ENCODE peak calls at places on chromosomes 4 and X, in five cellular contexts. Z, Q, V, U and R are unnamed samples.

GRCh38 chr4:141642711-141643110 is 6.3 kb downstream of the IL15 start:
- DNase-seq in Z (no peak), Q (no peak), V (no peak), U (no peak), R (no peak)

GRCh38 chrX:145405012-145405411 is 157.7 kb downstream of the SPANXN1 start:
- DNase-seq in Z (peak; percentile 1), Q (peak; percentile 15), V (no peak), U (peak; percentile 38), R (peak; percentile 5)

GRCh38 chr4:78592104-78592783 is 40.7 kb downstream of the ANXA3 start:
- DNase-seq in Z (no peak), Q (no peak), V (no peak), U (peak; percentile 19), R (peak; percentile 45)

GRCh38 chrX:78029663-78030062 is 60.2 kb upstream of the PGAM4 start:
- DNase-seq in Z (no peak), Q (peak; percentile 33), V (no peak), U (peak; percentile 17), R (no peak)

GRCh38 chr4:54657556-54658313 is at the start of gene KIT:
- DNase-seq in Z (no peak), Q (peak; percentile 32), V (no peak), U (peak; percentile 90), R (no peak)

GRCh38 chrX:102976793-102977495 is 39.9 kb downstream of the RAB40AL start:
- DNase-seq in Z (peak; percentile 18), Q (peak; percentile 35), V (peak; percentile 40), U (no peak), R (no peak)

GRCh38 chr4:163201358-163201757 is 34.7 kb upstream of the NAF1 start:
- DNase-seq in Z (no peak), Q (no peak), V (no peak), U (no peak), R (no peak)

GRCh38 chrX:41144873-41145272 is 59.6 kb downstream of the USP9X start:
- DNase-seq in Z (no peak), Q (no peak), V (no peak), U (no peak), R (no peak)

GRCh38 chrX:54786972-54787371 is 11.1 kb downstream of the ITIH6 start:
- DNase-seq in Z (no peak), Q (no peak), V (no peak), U (no peak), R (no peak)

GRCh38 chr4:7999695-8000094 is 60.0 kb upstream of the AFAP1 start:
- DNase-seq in Z (no peak), Q (no peak), V (no peak), U (no peak), R (no peak)

GRCh38 chrX:52346462-52347165 is 22.2 kb upstream of the XAGE2 start:
- DNase-seq in Z (peak; percentile 43), Q (peak; percentile 4), V (no peak), U (no peak), R (no peak)

GRCh38 chr4:124322234-124322831 is 390.2 kb downstream of the ANKRD50 start:
- DNase-seq in Z (peak; percentile 8), Q (peak; percentile 49), V (no peak), U (peak; percentile 29), R (no peak)

GRCh38 chrX:37330642-37331041 is 18.5 kb upstream of the PRRG1 start:
- DNase-seq in Z (no peak), Q (no peak), V (no peak), U (no peak), R (no peak)

GRCh38 chr4:90317785-90318184 is 190.6 kb downstream of the CCSER1 start:
- DNase-seq in Z (peak; percentile 86), Q (peak; percentile 94), V (peak; percentile 84), U (no peak), R (no peak)

GRCh38 chr4:134695433-134695832 is 493.8 kb upstream of the PABPC4L start:
- DNase-seq in Z (no peak), Q (no peak), V (no peak), U (no peak), R (no peak)

GRCh38 chrX:24148535-24149345 is 789 bp upstream of the ZFX start:
- DNase-seq in Z (no peak), Q (peak; percentile 61), V (peak; percentile 25), U (no peak), R (peak; percentile 37)

GRCh38 chrX:47358387-47359065 is 11.9 kb upstream of the ZNF157 start:
- DNase-seq in Z (no peak), Q (no peak), V (no peak), U (no peak), R (peak; percentile 24)

GRCh38 chrX:136694491-136695087 is 46.6 kb downstream of the CD40LG start:
- DNase-seq in Z (peak; percentile 8), Q (peak; percentile 58), V (no peak), U (peak; percentile 49), R (peak; percentile 9)

GRCh38 chr4:106618920-106619319 is 250.3 kb upstream of the GIMD1 start:
- DNase-seq in Z (no peak), Q (no peak), V (no peak), U (no peak), R (no peak)

GRCh38 chrX:153460826-153461225 is 9.6 kb downstream of the HAUS7 start:
- DNase-seq in Z (no peak), Q (peak; percentile 39), V (no peak), U (peak; percentile 69), R (peak; percentile 37)

GRCh38 chr4:168488800-168489404 is 8.0 kb upstream of the PALLD start:
- DNase-seq in Z (no peak), Q (no peak), V (no peak), U (no peak), R (peak; percentile 39)

GRCh38 chrX:4118666-4119530 is 405.4 kb upstream of the PRKX start:
- DNase-seq in Z (no peak), Q (no peak), V (no peak), U (no peak), R (no peak)

GRCh38 chr4:2930135-2930805 is 32.9 kb downstream of the NOP14 start:
- DNase-seq in Z (no peak), Q (no peak), V (no peak), U (no peak), R (no peak)

GRCh38 chrX:107562482-107562881 is 65.8 kb upstream of the PRPS1 start:
- DNase-seq in Z (no peak), Q (peak; percentile 88), V (no peak), U (no peak), R (no peak)

GRCh38 chrX:13698432-13698831 is 9.5 kb downstream of the RAB9A start:
- DNase-seq in Z (no peak), Q (no peak), V (no peak), U (no peak), R (no peak)

GRCh38 chr4:102640669-102641068 is 120.1 kb downstream of the MANBA start:
- DNase-seq in Z (no peak), Q (peak; percentile 72), V (peak; percentile 28), U (no peak), R (no peak)

GRCh38 chr4:110638347-110638746 is 15.5 kb upstream of the PITX2 start:
- DNase-seq in Z (no peak), Q (no peak), V (no peak), U (no peak), R (no peak)

GRCh38 chr4:181261279-181261678 is 981.9 kb upstream of the TENM3 start:
- DNase-seq in Z (no peak), Q (peak; percentile 32), V (no peak), U (peak; percentile 80), R (no peak)

GRCh38 chr4:181259081-181259480 is 984.1 kb upstream of the TENM3 start:
- DNase-seq in Z (no peak), Q (no peak), V (no peak), U (no peak), R (no peak)

GRCh38 chr4:181264908-181265307 is 978.3 kb upstream of the TENM3 start:
- DNase-seq in Z (no peak), Q (no peak), V (no peak), U (peak; percentile 55), R (no peak)
- H3K4me3 ChIP-seq in Z (no peak overlapping the region), Q (no peak overlapping the region), V (no peak overlapping the region), U (no peak overlapping the region), R (no peak overlapping the region)

GRCh38 chrX:39690541-39691415 is 407.0 kb downstream of the BCOR start:
- DNase-seq in Z (no peak), Q (no peak), V (no peak), U (no peak), R (no peak)

GRCh38 chrX:39692796-39693195 is 405.0 kb downstream of the BCOR start:
- DNase-seq in Z (no peak), Q (no peak), V (no peak), U (peak; percentile 15), R (no peak)

GRCh38 chrX:39689374-39690104 is 408.2 kb downstream of the BCOR start:
- DNase-seq in Z (no peak), Q (no peak), V (no peak), U (peak; percentile 70), R (no peak)

GRCh38 chrX:39693298-39693697 is 404.5 kb downstream of the BCOR start:
- DNase-seq in Z (no peak), Q (no peak), V (no peak), U (peak; percentile 50), R (no peak)

GRCh38 chrX:39691724-39692123 is 406.0 kb downstream of the BCOR start:
- DNase-seq in Z (no peak), Q (no peak), V (no peak), U (no peak), R (no peak)
- H3K27me3 ChIP-seq in Z (no peaks in the 10 kb centered on the region), Q (peaks cover 33% of the 10 kb centered on the region), V (no peaks in the 10 kb centered on the region), U (no peaks in the 10 kb centered on the region), R (peaks cover 21% of the 10 kb centered on the region)

GRCh38 chr4:40196724-40197281 is at the start of gene RHOH:
- DNase-seq in Z (no peak), Q (no peak), V (no peak), U (peak; percentile 71), R (peak; percentile 91)

GRCh38 chr4:40196260-40196659 is 571 bp upstream of the RHOH start:
- DNase-seq in Z (no peak), Q (no peak), V (no peak), U (no peak), R (peak; percentile 57)

GRCh38 chr4:40199999-40200880 is 3.4 kb downstream of the RHOH start:
- DNase-seq in Z (no peak), Q (peak; percentile 23), V (no peak), U (no peak), R (peak; percentile 70)

GRCh38 chr4:40199179-40199670 is 2.4 kb downstream of the RHOH start:
- DNase-seq in Z (no peak), Q (no peak), V (no peak), U (no peak), R (peak; percentile 47)

DNA sequence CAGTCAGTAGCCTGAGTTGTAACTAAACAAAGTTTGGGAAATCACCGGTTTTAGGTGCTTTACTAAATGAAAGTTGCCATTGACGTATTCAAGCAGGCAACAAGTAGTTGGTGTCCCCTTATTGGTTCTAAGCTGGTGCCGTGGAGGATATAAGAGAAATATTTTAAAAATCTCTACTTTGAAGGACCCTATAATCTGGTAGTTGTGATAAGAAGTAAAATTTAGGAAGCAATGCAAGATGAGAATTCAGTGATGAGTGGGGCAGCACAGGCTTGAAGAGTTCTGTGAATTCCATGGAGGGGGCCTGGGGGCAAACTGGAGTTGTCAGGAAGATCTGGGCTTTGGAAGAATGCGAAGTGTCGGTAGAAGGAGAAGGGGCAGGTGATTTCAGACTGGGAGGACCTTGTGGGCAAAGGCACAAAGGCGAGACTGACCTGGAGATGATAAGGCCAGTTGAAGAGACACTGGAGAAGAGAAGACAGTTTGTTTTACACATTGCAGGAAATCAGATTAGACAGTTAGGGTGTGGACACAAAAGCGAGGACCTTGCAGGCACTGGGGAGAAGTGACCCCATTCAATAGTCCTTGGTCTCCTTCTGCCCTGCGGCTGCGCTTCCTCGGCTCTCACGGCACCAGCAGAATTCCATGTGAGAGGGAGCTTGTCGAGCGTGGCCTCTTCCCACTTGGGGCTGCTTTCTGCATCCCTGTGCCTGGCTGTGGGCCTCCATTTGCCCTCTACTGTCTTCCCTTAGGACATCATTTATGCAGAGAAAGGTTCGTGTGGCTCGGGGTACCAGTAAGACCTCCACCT is 1.3 kb downstream of the RHOH start:
- DNase-seq in Z (no peak), Q (no peak), V (no peak), U (no peak), R (peak; percentile 35)
- H3K4me3 ChIP-seq in Z (no peak overlapping the region), Q (no peak overlapping the region), V (no peak overlapping the region), U (peak overlapping the region; percentile 43), R (peak overlapping the region; percentile 84)

GRCh38 chrX:111095974-111096870 is at the start of gene PAK3:
- DNase-seq in Z (no peak), Q (peak; percentile 64), V (no peak), U (peak; percentile 79), R (no peak)
- H3K27me3 ChIP-seq in Z (no peaks in the 10 kb centered on the region), Q (peaks cover 14% of the 10 kb centered on the region), V (no peaks in the 10 kb centered on the region), U (no peaks in the 10 kb centered on the region), R (no peaks in the 10 kb centered on the region)